ENCODE peak calls at places on chromosomes 16 and 17, in seven cellular contexts. One of them, this sample, is unnamed.

GRCh38 chr17:17749921-17750320 is 68.7 kb downstream of the RAI1 start:
- DNase-seq in breast epithelium: no peak
- DNase-seq in uterus: peak
- DNase-seq in A549: peak
- DNase-seq in adrenal gland: peak
- DNase-seq in GM12878: peak
- DNase-seq in K562: peak
- DNase-seq in this sample: peak

GRCh38 chr17:76585649-76586593 is at the start of gene ST6GALNAC2:
- DNase-seq in breast epithelium: peak
- DNase-seq in uterus: peak
- DNase-seq in A549: peak
- DNase-seq in adrenal gland: peak
- DNase-seq in GM12878: no peak
- DNase-seq in K562: peak
- DNase-seq in this sample: peak

GRCh38 chr16:89922477-89922883 is 662 bp upstream of the TUBB3 start:
- DNase-seq in breast epithelium: no peak
- DNase-seq in uterus: peak
- DNase-seq in A549: peak
- DNase-seq in adrenal gland: peak
- DNase-seq in GM12878: no peak
- DNase-seq in K562: peak
- DNase-seq in this sample: peak

GRCh38 chr17:17681744-17682292 is 560 bp downstream of the RAI1 start:
- DNase-seq in breast epithelium: no peak
- DNase-seq in uterus: peak
- DNase-seq in A549: no peak
- DNase-seq in adrenal gland: peak
- DNase-seq in GM12878: no peak
- DNase-seq in K562: peak
- DNase-seq in this sample: no peak

GRCh38 chr17:65455972-65456343 is 105.5 kb downstream of the AXIN2 start:
- DNase-seq in breast epithelium: no peak
- DNase-seq in uterus: peak
- DNase-seq in A549: no peak
- DNase-seq in adrenal gland: peak
- DNase-seq in GM12878: no peak
- DNase-seq in K562: no peak
- DNase-seq in this sample: no peak

GRCh38 chr16:12998376-12999085 is 97.1 kb downstream of the SHISA9 start:
- DNase-seq in breast epithelium: no peak
- DNase-seq in uterus: no peak
- DNase-seq in A549: no peak
- DNase-seq in adrenal gland: no peak
- DNase-seq in GM12878: no peak
- DNase-seq in K562: no peak
- DNase-seq in this sample: no peak

GRCh38 chr17:70144260-70144846 is 25.0 kb upstream of the KCNJ2 start:
- DNase-seq in breast epithelium: no peak
- DNase-seq in uterus: no peak
- DNase-seq in A549: peak
- DNase-seq in adrenal gland: no peak
- DNase-seq in GM12878: no peak
- DNase-seq in K562: no peak
- DNase-seq in this sample: no peak

GRCh38 chr16:51461255-51461654 is 310.2 kb upstream of the SALL1 start:
- DNase-seq in breast epithelium: no peak
- DNase-seq in uterus: no peak
- DNase-seq in A549: no peak
- DNase-seq in adrenal gland: no peak
- DNase-seq in GM12878: no peak
- DNase-seq in K562: no peak
- DNase-seq in this sample: no peak

GRCh38 chr17:41522301-41523224 is 3.9 kb upstream of the KRT15 start:
- DNase-seq in breast epithelium: peak
- DNase-seq in uterus: no peak
- DNase-seq in A549: no peak
- DNase-seq in adrenal gland: no peak
- DNase-seq in GM12878: no peak
- DNase-seq in K562: no peak
- DNase-seq in this sample: no peak

GRCh38 chr17:17533901-17534441 is 37.8 kb upstream of the RASD1 start:
- DNase-seq in breast epithelium: peak
- DNase-seq in uterus: no peak
- DNase-seq in A549: peak
- DNase-seq in adrenal gland: no peak
- DNase-seq in GM12878: no peak
- DNase-seq in K562: no peak
- DNase-seq in this sample: peak

GRCh38 chr17:10243905-10244844 is 45.8 kb upstream of the GAS7 start:
- DNase-seq in breast epithelium: no peak
- DNase-seq in uterus: peak
- DNase-seq in A549: no peak
- DNase-seq in adrenal gland: no peak
- DNase-seq in GM12878: no peak
- DNase-seq in K562: no peak
- DNase-seq in this sample: no peak

GRCh38 chr16:4654387-4654901 is 29.8 kb downstream of the MGRN1 start:
- DNase-seq in breast epithelium: no peak
- DNase-seq in uterus: no peak
- DNase-seq in A549: no peak
- DNase-seq in adrenal gland: peak
- DNase-seq in GM12878: no peak
- DNase-seq in K562: no peak
- DNase-seq in this sample: peak

GRCh38 chr17:76542984-76543383 is 3.1 kb downstream of the PRCD start:
- DNase-seq in breast epithelium: no peak
- DNase-seq in uterus: no peak
- DNase-seq in A549: no peak
- DNase-seq in adrenal gland: no peak
- DNase-seq in GM12878: no peak
- DNase-seq in K562: no peak
- DNase-seq in this sample: no peak

GRCh38 chr17:12231027-12231682 is 210.5 kb downstream of the MAP2K4 start:
- DNase-seq in breast epithelium: no peak
- DNase-seq in uterus: peak
- DNase-seq in A549: peak
- DNase-seq in adrenal gland: peak
- DNase-seq in GM12878: no peak
- DNase-seq in K562: no peak
- DNase-seq in this sample: no peak

GRCh38 chr16:57149391-57149790 is 36.4 kb downstream of the PSME3IP1 start:
- DNase-seq in breast epithelium: no peak
- DNase-seq in uterus: no peak
- DNase-seq in A549: no peak
- DNase-seq in adrenal gland: no peak
- DNase-seq in GM12878: no peak
- DNase-seq in K562: no peak
- DNase-seq in this sample: no peak

GRCh38 chr17:30393491-30393890 is 14.8 kb downstream of the CPD start:
- DNase-seq in breast epithelium: no peak
- DNase-seq in uterus: no peak
- DNase-seq in A549: no peak
- DNase-seq in adrenal gland: no peak
- DNase-seq in GM12878: no peak
- DNase-seq in K562: no peak
- DNase-seq in this sample: no peak

GRCh38 chr16:50259334-50260205 is 6.8 kb upstream of the ADCY7 start:
- DNase-seq in breast epithelium: no peak
- DNase-seq in uterus: no peak
- DNase-seq in A549: no peak
- DNase-seq in adrenal gland: peak
- DNase-seq in GM12878: no peak
- DNase-seq in K562: no peak
- DNase-seq in this sample: peak

GRCh38 chr16:89268987-89269735 is 51.7 kb downstream of the ZNF778 start:
- DNase-seq in breast epithelium: no peak
- DNase-seq in uterus: no peak
- DNase-seq in A549: no peak
- DNase-seq in adrenal gland: peak
- DNase-seq in GM12878: no peak
- DNase-seq in K562: no peak
- DNase-seq in this sample: no peak

GRCh38 chr17:48510761-48511604 is 19.8 kb downstream of the HOXB1 start:
- DNase-seq in breast epithelium: no peak
- DNase-seq in uterus: no peak
- DNase-seq in A549: no peak
- DNase-seq in adrenal gland: no peak
- DNase-seq in GM12878: peak
- DNase-seq in K562: no peak
- DNase-seq in this sample: no peak

GRCh38 chr17:32143525-32143865 is 1.2 kb downstream of the RHOT1 start:
- DNase-seq in breast epithelium: no peak
- DNase-seq in uterus: no peak
- DNase-seq in A549: no peak
- DNase-seq in adrenal gland: no peak
- DNase-seq in GM12878: no peak
- DNase-seq in K562: no peak
- DNase-seq in this sample: no peak
- H3K4me3 ChIP-seq in breast epithelium: peak
- H3K4me3 ChIP-seq in uterus: peak
- H3K4me3 ChIP-seq in A549: peak
- H3K4me3 ChIP-seq in adrenal gland: peak
- H3K4me3 ChIP-seq in GM12878: peak
- H3K4me3 ChIP-seq in K562: peak
- H3K4me3 ChIP-seq in this sample: peak

GRCh38 chr17:40501499-40501911 is at the start of gene TNS4:
- DNase-seq in breast epithelium: peak
- DNase-seq in uterus: no peak
- DNase-seq in A549: no peak
- DNase-seq in adrenal gland: no peak
- DNase-seq in GM12878: no peak
- DNase-seq in K562: peak
- DNase-seq in this sample: peak
- TF ChIP-seq POLR2A in breast epithelium: peak
- TF ChIP-seq POLR2A in uterus: no peak
- TF ChIP-seq POLR2A in A549: peak
- TF ChIP-seq POLR2A in adrenal gland: no peak
- TF ChIP-seq POLR2A in GM12878: no peak
- TF ChIP-seq POLR2A in K562: no peak
- TF ChIP-seq POLR2A in this sample: no peak

DNA sequence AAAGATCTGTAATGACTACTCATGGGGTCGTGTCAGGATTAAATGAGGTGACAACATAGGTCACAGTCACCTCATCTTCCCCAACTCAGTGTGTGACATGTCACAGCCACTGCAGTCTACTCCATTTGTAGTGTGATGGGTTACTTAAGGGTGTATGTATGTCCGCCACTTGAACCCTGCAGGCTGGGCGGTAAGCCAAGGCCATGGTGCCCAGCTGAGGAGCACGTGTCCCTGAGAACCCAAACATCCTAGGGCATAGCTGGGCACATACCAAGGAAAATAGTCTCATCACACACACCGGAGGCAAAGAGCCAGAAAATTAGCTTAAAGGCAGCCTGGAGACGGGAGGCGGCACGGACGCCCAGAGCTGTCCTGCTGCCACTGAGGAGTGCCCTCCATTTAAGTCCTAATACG is 8.2 kb downstream of the DCAKD start:
- DNase-seq in breast epithelium: peak
- DNase-seq in uterus: no peak
- DNase-seq in A549: no peak
- DNase-seq in adrenal gland: peak
- DNase-seq in GM12878: no peak
- DNase-seq in K562: no peak
- DNase-seq in this sample: no peak
- H3K4me3 ChIP-seq in breast epithelium: no peak
- H3K4me3 ChIP-seq in uterus: no peak
- H3K4me3 ChIP-seq in A549: no peak
- H3K4me3 ChIP-seq in adrenal gland: no peak
- H3K4me3 ChIP-seq in GM12878: no peak
- H3K4me3 ChIP-seq in K562: no peak
- H3K4me3 ChIP-seq in this sample: no peak

DNA sequence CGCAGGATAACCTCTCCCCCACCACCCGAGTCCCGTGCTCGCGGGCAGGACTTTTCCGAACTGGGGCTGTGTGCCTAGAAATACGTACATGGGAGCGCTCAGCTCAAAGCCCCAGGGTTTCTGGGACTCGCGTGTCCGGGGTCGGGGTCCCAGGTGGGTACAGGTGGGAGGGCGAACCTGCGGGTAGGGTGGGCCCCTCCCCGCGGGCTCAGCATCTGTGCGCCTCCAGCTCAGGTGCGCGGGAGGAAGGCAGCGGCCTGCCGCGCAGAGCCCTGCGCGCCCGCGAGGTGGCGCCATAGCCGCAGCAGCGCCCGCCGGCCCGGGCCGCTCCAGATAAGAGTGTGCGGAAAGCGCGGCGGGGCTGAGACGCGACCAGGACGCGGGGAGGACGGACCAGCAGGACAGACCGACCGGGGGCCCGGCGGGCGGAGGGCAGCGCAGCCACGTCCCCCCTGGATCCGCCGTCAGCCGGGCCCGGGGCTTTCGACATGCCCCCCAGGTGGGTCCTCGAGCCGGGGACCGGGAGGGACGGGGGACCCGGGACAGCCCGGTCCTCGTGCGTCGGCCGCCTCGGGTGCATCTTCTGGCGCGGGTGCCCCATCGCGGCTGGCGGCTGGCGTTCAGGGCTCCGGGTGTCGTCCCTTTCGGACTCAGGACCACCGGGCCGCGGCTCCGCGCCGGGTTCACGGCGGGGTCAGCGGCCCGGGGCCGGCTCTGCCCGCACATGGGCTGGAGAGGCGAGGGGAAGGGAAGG is at the start of gene HIC1:
- DNase-seq in breast epithelium: peak
- DNase-seq in uterus: peak
- DNase-seq in A549: peak
- DNase-seq in adrenal gland: peak
- DNase-seq in GM12878: no peak
- DNase-seq in K562: peak
- DNase-seq in this sample: peak
- TF ChIP-seq POLR2A in breast epithelium: peak
- TF ChIP-seq POLR2A in uterus: peak
- TF ChIP-seq POLR2A in A549: no peak
- TF ChIP-seq POLR2A in adrenal gland: peak
- TF ChIP-seq POLR2A in GM12878: peak
- TF ChIP-seq POLR2A in K562: no peak
- TF ChIP-seq POLR2A in this sample: no peak

DNA sequence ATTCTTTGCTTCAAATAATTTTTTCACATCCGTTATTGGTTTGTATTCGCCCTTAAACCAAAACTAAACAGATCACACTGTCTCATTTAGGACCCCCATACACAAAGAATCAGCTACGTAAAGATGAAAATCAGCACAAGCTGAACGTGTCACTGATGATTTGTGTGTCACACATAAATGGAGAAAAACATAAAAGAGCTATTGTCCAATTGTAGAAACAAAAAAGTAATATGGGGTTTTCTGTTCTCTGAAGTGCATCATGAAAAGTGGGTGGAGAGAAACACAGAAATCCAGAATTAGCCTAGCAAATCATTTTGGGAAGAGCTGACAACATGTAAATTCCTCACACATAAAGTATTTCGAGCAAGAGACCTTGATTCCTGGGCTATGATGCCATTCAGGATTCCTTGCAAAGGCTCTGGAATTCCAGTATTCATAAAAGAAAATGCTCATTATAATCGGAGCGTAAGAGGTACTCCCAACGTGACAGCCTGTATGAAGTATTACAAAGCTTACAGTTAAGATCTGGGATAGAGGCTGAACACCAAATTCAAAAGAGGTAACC is 1.1 kb downstream of the DCUN1D3 start:
- DNase-seq in breast epithelium: no peak
- DNase-seq in uterus: no peak
- DNase-seq in A549: no peak
- DNase-seq in adrenal gland: no peak
- DNase-seq in GM12878: no peak
- DNase-seq in K562: no peak
- DNase-seq in this sample: no peak
- H3K4me3 ChIP-seq in breast epithelium: peak
- H3K4me3 ChIP-seq in uterus: peak
- H3K4me3 ChIP-seq in A549: peak
- H3K4me3 ChIP-seq in adrenal gland: peak
- H3K4me3 ChIP-seq in GM12878: peak
- H3K4me3 ChIP-seq in K562: peak
- H3K4me3 ChIP-seq in this sample: peak